ENCODE peak calls at places on chromosomes 3 and 15, in ten cellular contexts. One of them, this sample, is unnamed. For H3K4me1, the result is how much of the 10 kb centered on the place peaks cover.

GRCh38 chr3:29440321-29441019 is 159.6 kb downstream of the RBMS3 start:
- DNase-seq in endothelial cell of umbilical vein: peak
- DNase-seq in mucosa of descending colon: no peak
- DNase-seq in IMR-90: no peak
- DNase-seq in uterus: no peak
- DNase-seq in astrocyte: peak
- DNase-seq in ovary: no peak
- DNase-seq in mammary epithelial cell: no peak
- DNase-seq in lung: no peak
- DNase-seq in left ventricle myocardium inferior: no peak
- DNase-seq in this sample: no peak

GRCh38 chr15:74423443-74424257 is 10.1 kb downstream of the SEMA7A start:
- DNase-seq in endothelial cell of umbilical vein: no peak
- DNase-seq in mucosa of descending colon: no peak
- DNase-seq in IMR-90: no peak
- DNase-seq in uterus: no peak
- DNase-seq in astrocyte: no peak
- DNase-seq in ovary: no peak
- DNase-seq in mammary epithelial cell: peak
- DNase-seq in lung: no peak
- DNase-seq in left ventricle myocardium inferior: no peak
- DNase-seq in this sample: no peak

GRCh38 chr3:15064299-15064834 is 748 bp downstream of the MRPS25 start:
- DNase-seq in endothelial cell of umbilical vein: peak
- DNase-seq in mucosa of descending colon: no peak
- DNase-seq in IMR-90: peak
- DNase-seq in uterus: no peak
- DNase-seq in astrocyte: no peak
- DNase-seq in ovary: no peak
- DNase-seq in mammary epithelial cell: peak
- DNase-seq in lung: no peak
- DNase-seq in left ventricle myocardium inferior: no peak
- DNase-seq in this sample: no peak

GRCh38 chr3:65146149-65146548 is 458.3 kb upstream of the ADAMTS9 start:
- DNase-seq in endothelial cell of umbilical vein: no peak
- DNase-seq in mucosa of descending colon: no peak
- DNase-seq in IMR-90: no peak
- DNase-seq in uterus: no peak
- DNase-seq in astrocyte: peak
- DNase-seq in ovary: no peak
- DNase-seq in mammary epithelial cell: peak
- DNase-seq in lung: peak
- DNase-seq in left ventricle myocardium inferior: no peak
- DNase-seq in this sample: peak

GRCh38 chr15:100718075-100718980 is 115.9 kb downstream of the ASB7 start:
- DNase-seq in endothelial cell of umbilical vein: no peak
- DNase-seq in mucosa of descending colon: no peak
- DNase-seq in IMR-90: no peak
- DNase-seq in uterus: no peak
- DNase-seq in astrocyte: no peak
- DNase-seq in ovary: no peak
- DNase-seq in mammary epithelial cell: no peak
- DNase-seq in lung: peak
- DNase-seq in left ventricle myocardium inferior: no peak
- DNase-seq in this sample: no peak

GRCh38 chr3:124832782-124833709 is 54.1 kb downstream of the ITGB5 start:
- DNase-seq in endothelial cell of umbilical vein: peak
- DNase-seq in mucosa of descending colon: no peak
- DNase-seq in IMR-90: peak
- DNase-seq in uterus: no peak
- DNase-seq in astrocyte: peak
- DNase-seq in ovary: no peak
- DNase-seq in mammary epithelial cell: no peak
- DNase-seq in lung: no peak
- DNase-seq in left ventricle myocardium inferior: no peak
- DNase-seq in this sample: no peak

GRCh38 chr3:187066228-187066995 is 72.9 kb downstream of the RPL39L start:
- DNase-seq in endothelial cell of umbilical vein: peak
- DNase-seq in mucosa of descending colon: no peak
- DNase-seq in IMR-90: peak
- DNase-seq in uterus: no peak
- DNase-seq in astrocyte: peak
- DNase-seq in ovary: no peak
- DNase-seq in mammary epithelial cell: peak
- DNase-seq in lung: no peak
- DNase-seq in left ventricle myocardium inferior: no peak
- DNase-seq in this sample: peak

GRCh38 chr15:99408236-99409096 is 157.2 kb downstream of the LRRC28 start:
- DNase-seq in endothelial cell of umbilical vein: no peak
- DNase-seq in mucosa of descending colon: peak
- DNase-seq in IMR-90: peak
- DNase-seq in uterus: no peak
- DNase-seq in astrocyte: peak
- DNase-seq in ovary: peak
- DNase-seq in mammary epithelial cell: peak
- DNase-seq in lung: peak
- DNase-seq in left ventricle myocardium inferior: peak
- DNase-seq in this sample: no peak

GRCh38 chr3:177345049-177345972 is 148.0 kb upstream of the TBL1XR1 start:
- DNase-seq in endothelial cell of umbilical vein: peak
- DNase-seq in mucosa of descending colon: peak
- DNase-seq in IMR-90: peak
- DNase-seq in uterus: peak
- DNase-seq in astrocyte: peak
- DNase-seq in ovary: peak
- DNase-seq in mammary epithelial cell: peak
- DNase-seq in lung: peak
- DNase-seq in left ventricle myocardium inferior: peak
- DNase-seq in this sample: peak

DNA sequence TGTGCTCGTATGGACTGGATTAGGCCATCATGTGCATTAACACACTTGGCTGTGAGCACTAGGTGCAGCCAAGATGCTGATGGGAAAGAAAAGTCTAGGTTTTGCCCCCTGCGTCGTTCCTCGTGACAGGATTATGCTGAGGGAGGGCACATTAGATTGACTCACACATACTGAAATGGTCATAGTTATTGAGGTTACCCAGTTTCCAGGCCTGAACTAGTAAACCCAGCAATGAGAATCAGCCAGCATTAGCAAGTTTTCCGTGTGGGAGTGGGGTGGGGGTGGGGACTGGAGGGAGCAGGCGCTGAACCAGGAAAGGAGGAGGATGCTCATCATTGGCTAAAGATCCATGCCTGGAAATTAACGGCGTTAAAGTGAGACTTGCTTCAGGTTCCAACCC is 224.9 kb upstream of the TPRG1 start:
- DNase-seq in endothelial cell of umbilical vein: no peak
- DNase-seq in mucosa of descending colon: no peak
- DNase-seq in IMR-90: no peak
- DNase-seq in uterus: peak
- DNase-seq in astrocyte: peak
- DNase-seq in ovary: no peak
- DNase-seq in mammary epithelial cell: no peak
- DNase-seq in lung: no peak
- DNase-seq in left ventricle myocardium inferior: no peak
- DNase-seq in this sample: no peak
- H3K4me3 ChIP-seq in endothelial cell of umbilical vein: no peak
- H3K4me3 ChIP-seq in mucosa of descending colon: no peak
- H3K4me3 ChIP-seq in IMR-90: no peak
- H3K4me3 ChIP-seq in uterus: peak
- H3K4me3 ChIP-seq in astrocyte: no peak
- H3K4me3 ChIP-seq in ovary: peak
- H3K4me3 ChIP-seq in mammary epithelial cell: peak
- H3K4me3 ChIP-seq in lung: no peak
- H3K4me3 ChIP-seq in left ventricle myocardium inferior: peak
- H3K4me3 ChIP-seq in this sample: peak

DNA sequence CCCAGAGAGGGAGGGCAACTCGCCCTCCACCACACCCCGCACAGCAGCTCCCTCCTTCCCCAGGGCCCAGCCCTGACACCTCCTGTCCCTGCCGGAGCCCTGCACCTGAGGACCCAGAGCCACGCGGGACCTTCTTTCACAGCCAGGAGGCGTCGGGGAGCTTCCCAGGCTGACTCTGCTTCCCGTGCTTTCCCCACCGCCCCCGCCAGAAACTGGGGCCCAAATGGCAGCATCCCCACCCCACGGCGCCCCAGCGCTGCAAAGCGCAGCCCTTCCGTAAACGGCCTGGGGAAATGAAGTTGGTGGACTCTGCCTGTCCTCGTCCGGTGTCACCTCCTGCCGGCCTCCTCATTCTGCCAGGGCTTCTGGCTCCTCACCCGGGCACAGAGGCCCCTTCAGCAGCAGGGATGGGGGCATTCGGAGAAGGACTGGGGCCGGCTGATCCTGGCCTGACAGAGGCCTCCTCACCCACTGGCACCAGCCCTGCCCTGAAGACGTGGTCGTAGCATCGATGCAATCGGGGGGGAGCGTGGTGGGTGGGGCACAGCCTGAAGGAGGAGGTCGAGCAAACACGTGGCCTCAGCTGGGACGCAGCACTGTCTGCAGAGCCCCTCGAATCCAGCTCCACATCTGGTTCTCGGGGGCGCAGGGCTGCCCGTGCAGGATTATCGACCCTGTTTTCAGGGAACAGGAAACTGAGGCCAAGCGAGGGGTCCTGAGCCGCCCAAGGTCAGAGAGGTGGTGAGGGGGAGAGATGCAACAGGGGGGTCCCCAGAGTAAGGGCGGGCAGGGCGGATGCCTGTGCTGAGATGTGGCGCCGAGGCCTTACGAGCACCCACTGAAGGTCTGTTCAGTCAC is 235.4 kb downstream of the XXYLT1 start:
- DNase-seq in endothelial cell of umbilical vein: no peak
- DNase-seq in mucosa of descending colon: no peak
- DNase-seq in IMR-90: no peak
- DNase-seq in uterus: no peak
- DNase-seq in astrocyte: no peak
- DNase-seq in ovary: no peak
- DNase-seq in mammary epithelial cell: no peak
- DNase-seq in lung: no peak
- DNase-seq in left ventricle myocardium inferior: no peak
- DNase-seq in this sample: peak
- TF ChIP-seq CTCF in endothelial cell of umbilical vein: peak
- TF ChIP-seq CTCF in mucosa of descending colon: no peak
- TF ChIP-seq CTCF in IMR-90: peak
- TF ChIP-seq CTCF in uterus: peak
- TF ChIP-seq CTCF in astrocyte: no peak
- TF ChIP-seq CTCF in ovary: no peak
- TF ChIP-seq CTCF in mammary epithelial cell: no peak
- TF ChIP-seq CTCF in lung: no peak
- TF ChIP-seq CTCF in left ventricle myocardium inferior: peak
- TF ChIP-seq CTCF in this sample: no peak

GRCh38 chr3:134074790-134075567 is 45.3 kb upstream of the SLCO2A1 start:
- DNase-seq in endothelial cell of umbilical vein: peak
- DNase-seq in mucosa of descending colon: no peak
- DNase-seq in IMR-90: no peak
- DNase-seq in uterus: no peak
- DNase-seq in astrocyte: no peak
- DNase-seq in ovary: no peak
- DNase-seq in mammary epithelial cell: no peak
- DNase-seq in lung: no peak
- DNase-seq in left ventricle myocardium inferior: no peak
- DNase-seq in this sample: no peak

GRCh38 chr3:134075568-134075825 is 45.8 kb upstream of the SLCO2A1 start:
- DNase-seq in endothelial cell of umbilical vein: no peak
- DNase-seq in mucosa of descending colon: no peak
- DNase-seq in IMR-90: no peak
- DNase-seq in uterus: no peak
- DNase-seq in astrocyte: no peak
- DNase-seq in ovary: no peak
- DNase-seq in mammary epithelial cell: no peak
- DNase-seq in lung: no peak
- DNase-seq in left ventricle myocardium inferior: no peak
- DNase-seq in this sample: no peak

GRCh38 chr3:134072881-134073582 is 43.3 kb upstream of the SLCO2A1 start:
- DNase-seq in endothelial cell of umbilical vein: no peak
- DNase-seq in mucosa of descending colon: no peak
- DNase-seq in IMR-90: no peak
- DNase-seq in uterus: no peak
- DNase-seq in astrocyte: no peak
- DNase-seq in ovary: no peak
- DNase-seq in mammary epithelial cell: no peak
- DNase-seq in lung: no peak
- DNase-seq in left ventricle myocardium inferior: no peak
- DNase-seq in this sample: no peak

GRCh38 chr3:134073583-134073945 is 43.8 kb upstream of the SLCO2A1 start:
- DNase-seq in endothelial cell of umbilical vein: no peak
- DNase-seq in mucosa of descending colon: no peak
- DNase-seq in IMR-90: no peak
- DNase-seq in uterus: no peak
- DNase-seq in astrocyte: no peak
- DNase-seq in ovary: no peak
- DNase-seq in mammary epithelial cell: no peak
- DNase-seq in lung: no peak
- DNase-seq in left ventricle myocardium inferior: no peak
- DNase-seq in this sample: no peak

DNA sequence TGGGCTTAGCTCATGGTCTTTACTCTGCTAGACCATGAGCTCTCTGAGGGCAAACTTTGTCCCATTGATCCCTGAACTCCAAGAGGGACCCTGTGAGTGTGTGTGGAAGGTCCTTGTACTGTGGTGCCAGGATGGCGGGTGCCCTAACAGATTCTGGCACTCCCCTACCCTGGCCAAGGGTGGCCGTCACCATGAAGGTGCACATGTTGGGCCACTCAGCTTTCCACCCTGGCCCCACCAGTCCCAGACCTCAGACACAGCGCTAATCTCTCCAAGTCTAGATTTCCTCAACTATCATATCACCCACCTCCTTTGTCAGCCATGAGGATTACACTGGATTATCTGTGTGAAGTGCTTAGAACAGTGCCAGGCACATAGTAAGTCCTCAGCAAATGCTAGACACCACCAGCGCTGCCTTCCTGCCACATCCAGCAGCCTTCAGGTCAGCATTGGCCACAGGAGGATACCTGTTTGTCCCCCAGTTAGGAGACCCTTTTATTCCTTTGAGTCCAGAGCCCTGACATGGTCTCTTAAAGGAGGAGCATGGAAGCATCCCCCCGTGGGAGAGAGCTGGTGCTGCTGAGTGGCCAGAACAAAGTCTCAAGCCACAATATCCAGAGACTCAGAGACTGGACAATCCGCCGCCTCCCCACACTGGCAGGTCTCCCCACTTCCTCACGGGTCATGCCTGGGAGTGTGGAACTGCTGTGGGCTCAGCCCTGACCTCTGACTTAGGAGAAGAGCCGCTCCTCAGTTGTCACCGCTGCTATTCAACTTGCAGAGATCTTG is 44.5 kb upstream of the SLCO2A1 start:
- DNase-seq in endothelial cell of umbilical vein: no peak
- DNase-seq in mucosa of descending colon: no peak
- DNase-seq in IMR-90: no peak
- DNase-seq in uterus: no peak
- DNase-seq in astrocyte: no peak
- DNase-seq in ovary: no peak
- DNase-seq in mammary epithelial cell: no peak
- DNase-seq in lung: no peak
- DNase-seq in left ventricle myocardium inferior: no peak
- DNase-seq in this sample: no peak
- H3K4me1 ChIP-seq in endothelial cell of umbilical vein: under half
- H3K4me1 ChIP-seq in mucosa of descending colon: under half
- H3K4me1 ChIP-seq in IMR-90: under half
- H3K4me1 ChIP-seq in uterus: under half
- H3K4me1 ChIP-seq in astrocyte: under half
- H3K4me1 ChIP-seq in ovary: under half
- H3K4me1 ChIP-seq in mammary epithelial cell: under half
- H3K4me1 ChIP-seq in lung: under half
- H3K4me1 ChIP-seq in left ventricle myocardium inferior: under half
- H3K4me1 ChIP-seq in this sample: under half

GRCh38 chr15:29089731-29090616 is 179.6 kb downstream of the NSMCE3 start:
- DNase-seq in endothelial cell of umbilical vein: no peak
- DNase-seq in mucosa of descending colon: no peak
- DNase-seq in IMR-90: peak
- DNase-seq in uterus: no peak
- DNase-seq in astrocyte: peak
- DNase-seq in ovary: no peak
- DNase-seq in mammary epithelial cell: no peak
- DNase-seq in lung: no peak
- DNase-seq in left ventricle myocardium inferior: no peak
- DNase-seq in this sample: no peak
- H3K4me3 ChIP-seq in endothelial cell of umbilical vein: no peak
- H3K4me3 ChIP-seq in mucosa of descending colon: no peak
- H3K4me3 ChIP-seq in IMR-90: no peak
- H3K4me3 ChIP-seq in uterus: no peak
- H3K4me3 ChIP-seq in astrocyte: no peak
- H3K4me3 ChIP-seq in ovary: no peak
- H3K4me3 ChIP-seq in mammary epithelial cell: no peak
- H3K4me3 ChIP-seq in lung: no peak
- H3K4me3 ChIP-seq in left ventricle myocardium inferior: no peak
- H3K4me3 ChIP-seq in this sample: no peak